ENCODE peak calls at places on chromosome 11, in seven cellular contexts. G, L, Y, B, P, W and T are unnamed samples. For H3K4me1, the result is how much of the 10 kb centered on the place peaks cover.

GRCh38 chr11:99773646-99774045 is 752.9 kb downstream of the CNTN5 start:
- DNase-seq in W (no peak), B (no peak), P (no peak), L (no peak), Y (no peak), G (no peak), T (no peak)

GRCh38 chr11:115168686-115169085 is 335.5 kb downstream of the CADM1 start:
- DNase-seq in G (no peak), B (no peak), P (no peak), W (no peak), Y (no peak), L (no peak), T (no peak)

GRCh38 chr11:107592813-107593212 is 1.9 kb downstream of the ELMOD1 start:
- DNase-seq in L (no peak), G (no peak), B (no peak), W (no peak), Y (no peak), P (no peak), T (no peak)

GRCh38 chr11:111561801-111562325 is 21.3 kb downstream of the LAYN start:
- DNase-seq in P (peak), B (no peak), L (no peak), W (no peak), Y (peak), G (no peak), T (no peak)

GRCh38 chr11:80383655-80384054 is 942.8 kb upstream of the TENM4 start:
- DNase-seq in W (no peak), Y (no peak), B (no peak), P (no peak), L (peak), G (no peak), T (no peak)

GRCh38 chr11:131378931-131379330 is 8.5 kb downstream of the NTM start:
- DNase-seq in Y (no peak), G (no peak), P (no peak), W (no peak), B (no peak), L (no peak), T (no peak)

GRCh38 chr11:19242184-19242932 is 1.6 kb upstream of the E2F8 start:
- DNase-seq in B (no peak), Y (no peak), P (no peak), L (peak), W (no peak), G (no peak), T (peak)

GRCh38 chr11:121630041-121630440 is 177.3 kb upstream of the SORL1-AS1 start:
- DNase-seq in Y (no peak), P (peak), W (no peak), G (no peak), L (no peak), B (no peak), T (no peak)

GRCh38 chr11:1531418-1531817 is 40.7 kb downstream of the DUSP8 start:
- DNase-seq in L (no peak), Y (no peak), P (no peak), B (no peak), G (no peak), W (peak), T (no peak)

GRCh38 chr11:113806403-113806802 is 26.8 kb downstream of the CLDN25 start:
- DNase-seq in L (peak), P (peak), G (no peak), Y (no peak), W (no peak), B (no peak), T (no peak)

GRCh38 chr11:15119826-15120225 is 5.1 kb downstream of the INSC start:
- DNase-seq in P (peak), W (no peak), Y (no peak), L (no peak), G (no peak), B (no peak), T (no peak)

GRCh38 chr11:107819361-107820014 is 39.1 kb downstream of the SLC35F2 start:
- DNase-seq in P (peak), G (no peak), W (no peak), B (no peak), L (no peak), Y (no peak), T (no peak)

GRCh38 chr11:24078056-24078455 is 418.8 kb upstream of the LUZP2 start:
- DNase-seq in W (no peak), B (no peak), G (no peak), Y (no peak), P (no peak), L (no peak), T (no peak)

DNA sequence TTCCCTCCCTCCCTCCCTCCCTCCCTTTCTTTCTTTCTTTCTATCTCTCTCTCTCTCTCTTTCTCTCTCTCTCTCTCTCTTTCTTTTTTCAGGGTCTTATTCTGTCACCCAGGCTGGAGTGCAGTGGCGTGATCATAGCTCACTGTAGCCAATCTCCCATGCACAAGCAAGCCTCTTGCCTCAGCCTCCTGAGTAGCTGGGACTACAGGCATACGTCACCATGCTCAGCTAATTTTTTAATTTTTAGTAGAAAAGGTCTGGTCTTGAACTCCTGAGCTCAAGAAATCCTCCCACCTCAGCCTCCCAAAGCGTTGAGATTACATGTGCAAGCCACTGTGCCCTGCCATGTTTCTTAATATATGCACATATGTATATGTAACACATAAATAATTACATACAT is 19.0 kb downstream of the TSKU start:
- DNase-seq in L (peak), B (no peak), P (no peak), W (peak), G (no peak), Y (no peak), T (peak)
- H3K4me1 ChIP-seq in L (under half), B (under half), P (under half), W (under half), G (under half), Y (under half), T (under half)

GRCh38 chr11:10257478-10257877 is 36.5 kb downstream of the SBF2 start:
- DNase-seq in Y (no peak), B (no peak), W (no peak), L (no peak), G (no peak), P (no peak), T (no peak)
- H3K27ac ChIP-seq in Y (no peak), B (no peak), W (no peak), L (no peak), G (no peak), P (no peak), T (no peak)

GRCh38 chr11:73310661-73311393 is 2.8 kb downstream of the ARHGEF17 start:
- DNase-seq in W (no peak), L (no peak), P (no peak), G (peak), Y (no peak), B (no peak), T (no peak)
- H3K4me1 ChIP-seq in W (under half), L (under half), P (under half), G (under half), Y (under half), B (under half), T (half or more)

DNA sequence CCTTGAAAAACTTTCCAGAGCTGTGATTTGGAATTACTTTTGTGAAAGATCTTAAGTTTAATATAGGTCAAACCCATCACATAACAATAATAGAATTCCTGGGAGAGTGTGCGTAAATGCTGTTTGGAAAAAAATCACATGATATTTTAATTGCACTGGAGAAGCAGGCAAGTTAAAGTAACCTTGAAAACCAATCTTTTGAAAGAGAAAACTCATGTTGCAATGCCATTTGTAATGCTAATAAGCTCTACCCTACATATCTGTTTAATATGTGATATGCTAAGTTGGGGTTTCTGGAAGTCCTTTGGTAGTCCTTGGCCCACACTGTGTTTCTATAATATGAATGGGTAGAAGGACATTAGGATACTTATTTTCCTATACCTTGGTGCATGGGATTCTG is 370.4 kb downstream of the DDX10 start:
- DNase-seq in Y (no peak), W (no peak), P (no peak), B (no peak), G (no peak), L (no peak), T (no peak)
- H3K27ac ChIP-seq in Y (no peak), W (no peak), P (no peak), B (no peak), G (no peak), L (no peak), T (no peak)

DNA sequence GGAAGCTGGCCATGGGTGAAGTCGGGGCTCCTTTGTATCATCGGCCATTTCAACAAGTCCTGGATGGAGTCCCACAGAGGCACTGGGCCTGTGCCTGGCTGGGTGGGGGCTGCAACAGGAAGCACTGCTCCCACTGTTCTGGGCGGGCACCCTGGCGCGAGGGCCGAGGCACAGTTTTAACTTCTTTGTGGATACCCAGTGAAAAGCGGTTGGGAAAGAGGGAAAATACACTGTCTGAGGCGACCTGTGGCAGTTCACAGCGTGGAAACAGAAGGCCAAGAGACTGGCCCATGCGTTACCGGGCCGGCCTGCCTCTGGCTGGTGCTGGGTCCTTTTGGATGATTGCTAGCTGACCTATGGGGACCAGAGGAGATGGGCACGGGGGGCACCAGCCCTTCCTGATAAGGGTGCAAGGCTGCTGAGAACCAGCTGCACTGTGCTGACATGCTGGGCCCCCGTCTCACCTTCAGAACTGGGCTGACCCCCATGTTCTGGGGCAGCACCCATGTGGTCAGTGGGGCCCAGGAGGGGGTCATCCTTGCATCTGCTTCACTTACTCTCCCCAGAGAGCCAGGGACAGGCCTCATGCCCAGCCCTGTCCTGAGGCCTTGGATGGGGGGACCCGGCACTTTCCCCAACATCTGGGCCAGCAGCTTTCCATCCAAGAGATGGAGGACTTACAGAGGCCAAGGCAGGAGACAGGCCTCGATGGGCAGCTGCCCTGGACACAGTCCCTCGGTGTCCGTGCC is 4.2 kb downstream of the OVOL1 start:
- DNase-seq in Y (no peak), G (no peak), L (peak), B (no peak), P (no peak), W (no peak), T (no peak)
- H3K4me1 ChIP-seq in Y (under half), G (under half), L (under half), B (under half), P (half or more), W (under half), T (under half)

GRCh38 chr11:102476812-102477211 is 24.2 kb upstream of the TMEM123 start:
- DNase-seq in L (peak), B (no peak), P (peak), G (no peak), W (no peak), Y (no peak), T (no peak)
- H3K27ac ChIP-seq in L (peak), B (no peak), P (peak), G (no peak), W (no peak), Y (no peak), T (no peak)

GRCh38 chr11:66111158-66111557 is 41.1 kb downstream of the PACS1 start:
- DNase-seq in P (no peak), B (no peak), W (no peak), G (no peak), Y (no peak), L (no peak), T (no peak)
- H3K4me1 ChIP-seq in P (half or more), B (under half), W (under half), G (under half), Y (half or more), L (under half), T (half or more)

GRCh38 chr11:87061766-87062165 is 24.0 kb downstream of the TMEM135 start:
- DNase-seq in L (no peak), W (no peak), B (no peak), Y (no peak), P (no peak), G (no peak), T (no peak)

GRCh38 chr11:87059596-87059995 is 21.9 kb downstream of the TMEM135 start:
- DNase-seq in L (no peak), B (no peak), G (no peak), W (no peak), Y (no peak), P (no peak), T (peak)

DNA sequence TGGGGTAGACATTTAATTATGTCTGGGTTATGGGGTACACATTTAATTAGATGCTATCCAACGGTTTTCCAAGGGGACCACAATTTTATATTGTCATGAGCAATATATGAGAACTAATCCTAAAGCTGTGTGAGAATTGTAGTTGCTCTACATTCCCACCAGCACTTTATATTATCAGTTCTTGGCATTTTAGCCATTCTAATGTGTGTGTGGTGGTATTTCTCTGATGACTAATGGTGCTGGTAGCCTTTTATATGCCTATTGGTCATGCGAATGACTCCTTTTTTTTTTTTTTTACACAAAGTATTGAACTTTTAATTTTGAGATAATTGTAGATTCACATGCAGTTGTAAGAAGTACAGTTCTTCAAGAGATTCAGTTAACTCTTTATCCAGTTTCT is 26.2 kb downstream of the TMEM135 start:
- DNase-seq in W (no peak), B (no peak), P (peak), G (no peak), L (no peak), Y (no peak), T (no peak)
- H3K27ac ChIP-seq in W (no peak), B (no peak), P (peak), G (no peak), L (no peak), Y (no peak), T (no peak)